ENCODE peak calls at places on chromosome 17, in seven cellular contexts. O, F, N, Q, A, X and K are unnamed samples.

GRCh38 chr17:34527121-34527907 is 52.1 kb upstream of the TMEM132E start:
- DNase-seq in O (no peak), A (no peak), Q (no peak), X (no peak), N (no peak), F (no peak), K (no peak)

GRCh38 chr17:14211778-14212177 is 24.9 kb downstream of the CDRT15 start:
- DNase-seq in F (no peak), Q (no peak), N (no peak), X (no peak), A (no peak), O (peak), K (peak)

GRCh38 chr17:73172252-73172651 is 7.4 kb downstream of the SSTR2 start:
- DNase-seq in F (no peak), N (no peak), A (no peak), O (no peak), Q (no peak), X (no peak), K (no peak)

GRCh38 chr17:38750044-38750311 is 1.8 kb upstream of the PCGF2 start:
- DNase-seq in F (no peak), O (no peak), Q (no peak), A (no peak), X (no peak), N (no peak), K (no peak)

GRCh38 chr17:49074851-49075540 is 57.6 kb upstream of the B4GALNT2 start:
- DNase-seq in N (no peak), Q (no peak), X (no peak), A (no peak), F (no peak), O (no peak), K (no peak)

GRCh38 chr17:67359960-67360817 is 6.2 kb downstream of the PSMD12 start:
- DNase-seq in X (no peak), Q (peak), N (peak), A (no peak), F (peak), O (no peak), K (no peak)

GRCh38 chr17:46836500-46836899 is 14.9 kb upstream of the WNT9B start:
- DNase-seq in N (no peak), A (no peak), O (peak), X (no peak), Q (no peak), F (no peak), K (no peak)

GRCh38 chr17:42547001-42547461 is 5.7 kb upstream of the HSD17B1 start:
- DNase-seq in Q (no peak), X (no peak), F (no peak), O (no peak), N (no peak), A (no peak), K (no peak)

GRCh38 chr17:8914554-8914953 is 47.1 kb upstream of the PIK3R6 start:
- DNase-seq in X (no peak), A (no peak), N (no peak), Q (no peak), F (no peak), O (no peak), K (no peak)